ENCODE peak calls at places on chromosomes 16 and 17, in six cellular contexts. P is dorsolateral prefrontal cortex, X is lung, M is nephron progenitor cell, H is A549, O is cardiac muscle cell. Q is an unnamed sample.

GRCh38 chr16:55622930-55623561 is 32.7 kb upstream of the SLC6A2 start:
- DNase-seq in O (no peak), H (peak), M (peak), P (no peak), X (no peak), Q (no peak)

GRCh38 chr16:1899641-1900451 is 18.4 kb downstream of the HS3ST6 start:
- DNase-seq in X (peak), H (no peak), O (no peak), M (no peak), P (no peak), Q (no peak)

GRCh38 chr16:6076631-6077030 is 979.0 kb upstream of the EEF2KMT start:
- DNase-seq in P (no peak), O (no peak), M (no peak), X (no peak), H (no peak), Q (no peak)

GRCh38 chr17:309361-309888 is 43.2 kb downstream of the RPH3AL start:
- DNase-seq in X (no peak), H (peak), O (peak), M (peak), P (no peak), Q (no peak)

GRCh38 chr17:64382184-64382583 is 8.5 kb downstream of the PECAM1 start:
- DNase-seq in P (no peak), H (no peak), O (no peak), X (no peak), M (no peak), Q (no peak)

GRCh38 chr17:9346296-9346926 is 229.2 kb downstream of the STX8 start:
- DNase-seq in X (no peak), P (no peak), M (no peak), H (no peak), O (peak), Q (no peak)

GRCh38 chr16:54526916-54527315 is 240.3 kb upstream of the IRX3 start:
- DNase-seq in P (no peak), O (no peak), X (no peak), M (no peak), H (no peak), Q (no peak)

GRCh38 chr16:2715519-2715918 is 4.5 kb downstream of the PRSS27 start:
- DNase-seq in P (peak), X (peak), M (peak), O (peak), H (no peak), Q (peak)

GRCh38 chr16:74742051-74742481 is 32.6 kb downstream of the FA2H start:
- DNase-seq in H (no peak), X (no peak), M (peak), O (peak), P (no peak), Q (no peak)

GRCh38 chr17:38970128-38970527 is 2.9 kb upstream of the FBXO47 start:
- DNase-seq in P (no peak), X (no peak), H (no peak), O (no peak), M (no peak), Q (no peak)

GRCh38 chr17:33073416-33073815 is 81.8 kb downstream of the SPACA3 start:
- DNase-seq in X (no peak), H (no peak), P (no peak), M (no peak), O (no peak), Q (no peak)

GRCh38 chr16:85821441-85821901 is 22.0 kb downstream of the COX4I1 start:
- DNase-seq in P (peak), O (peak), X (peak), M (peak), H (peak), Q (peak)

GRCh38 chr16:56985962-56986360 is 3.4 kb upstream of the NLRC5 start:
- DNase-seq in P (no peak), X (no peak), H (no peak), O (no peak), M (no peak), Q (no peak)

GRCh38 chr16:13634921-13635320 is 285.0 kb upstream of the ERCC4 start:
- DNase-seq in X (no peak), H (no peak), O (no peak), P (no peak), M (no peak), Q (no peak)

GRCh38 chr17:36921131-36921851 is 16.0 kb upstream of the LHX1 start:
- DNase-seq in P (no peak), H (peak), X (no peak), M (no peak), O (peak), Q (no peak)

GRCh38 chr17:42457107-42457787 is 1.4 kb upstream of the ATP6V0A1 start:
- DNase-seq in M (no peak), P (no peak), X (no peak), O (peak), H (no peak), Q (no peak)

GRCh38 chr16:87057291-87057881 is 259.8 kb downstream of the C16orf95 start:
- DNase-seq in H (no peak), O (no peak), M (no peak), X (no peak), P (no peak), Q (no peak)

GRCh38 chr16:89071686-89072182 is 21.9 kb upstream of the ACSF3 start:
- DNase-seq in O (no peak), X (no peak), P (no peak), H (no peak), M (no peak), Q (no peak)

GRCh38 chr16:80046848-80047247 is 446.3 kb upstream of the MAF start:
- DNase-seq in O (no peak), M (no peak), X (no peak), H (no peak), P (no peak), Q (no peak)

GRCh38 chr16:27242868-27243590 is 25.5 kb downstream of the NSMCE1 start:
- DNase-seq in H (peak), X (no peak), M (peak), P (no peak), O (peak), Q (peak)

GRCh38 chr17:205176-205538 is 23.7 kb upstream of the DOC2B start:
- DNase-seq in H (no peak), M (no peak), O (no peak), P (no peak), X (no peak), Q (no peak)

GRCh38 chr17:76812968-76813367 is 55.2 kb upstream of the MGAT5B start:
- DNase-seq in O (no peak), P (no peak), M (no peak), X (no peak), H (no peak), Q (no peak)

GRCh38 chr17:41404024-41404651 is 6.7 kb upstream of the KRT31 start:
- DNase-seq in H (peak), M (no peak), X (no peak), O (peak), P (no peak), Q (peak)

GRCh38 chr16:31177136-31177535 is 2.8 kb upstream of the FUS start:
- DNase-seq in P (no peak), H (no peak), X (peak), M (no peak), O (no peak), Q (no peak)

GRCh38 chr16:55615071-55615470 is 40.7 kb upstream of the SLC6A2 start:
- DNase-seq in O (no peak), X (no peak), P (no peak), M (no peak), H (no peak), Q (no peak)

GRCh38 chr16:4525634-4526277 is 12.8 kb downstream of the CDIP1 start:
- DNase-seq in P (no peak), X (no peak), O (no peak), H (no peak), M (no peak), Q (no peak)

GRCh38 chr17:35944151-35944550 is 638 bp upstream of the LYZL6 start:
- DNase-seq in X (no peak), H (no peak), M (no peak), P (no peak), O (no peak), Q (no peak)

GRCh38 chr17:58284613-58285421 is 4.1 kb upstream of the MPO start:
- DNase-seq in M (no peak), H (no peak), P (no peak), O (peak), X (no peak), Q (no peak)

DNA sequence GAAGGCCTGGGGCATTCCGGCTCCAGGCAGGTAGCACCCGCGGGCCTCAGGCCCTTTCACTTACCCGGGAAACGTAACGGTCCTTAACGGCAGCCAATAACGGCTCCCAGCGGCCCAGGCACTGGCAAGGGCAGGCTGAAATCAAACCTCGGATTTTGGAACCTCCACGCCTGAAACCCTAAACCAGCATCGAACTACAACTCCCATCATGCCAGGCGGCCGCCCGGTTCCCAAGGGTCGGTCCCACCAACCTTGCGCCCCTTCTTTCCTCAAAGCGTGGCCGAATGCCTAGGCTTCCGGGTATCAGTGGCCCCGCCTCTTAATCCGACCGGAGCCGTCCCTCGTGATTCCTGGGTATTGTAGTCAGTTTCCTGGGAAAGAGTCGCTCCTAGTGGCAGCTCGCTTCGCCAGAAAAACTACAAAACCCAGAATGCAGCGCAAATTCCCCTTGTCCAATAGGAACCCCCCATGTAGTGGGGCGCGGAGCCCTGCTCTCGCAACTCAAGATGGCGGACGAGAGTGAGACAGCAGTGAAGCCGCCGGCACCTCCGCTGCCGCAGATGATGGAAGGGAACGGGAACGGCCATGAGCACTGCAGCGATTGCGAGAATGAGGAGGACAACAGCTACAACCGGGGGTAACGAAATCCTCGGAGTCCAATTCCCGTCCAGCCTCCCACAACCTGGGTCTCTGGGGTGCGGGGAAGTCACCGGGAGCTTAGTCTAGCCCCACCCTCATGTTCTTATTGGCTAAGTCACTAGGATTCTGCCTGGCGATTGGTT is at the start of gene NMT1:
- DNase-seq in P (peak), M (peak), H (peak), O (peak), X (peak), Q (peak)
- TF ChIP-seq CTCF in P (no peak), M (no peak), H (no peak), O (no peak), X (no peak), Q (no peak)

GRCh38 chr17:49229805-49230600 is 584 bp downstream of the PHOSPHO1 start:
- DNase-seq in X (no peak), H (no peak), M (peak), P (no peak), O (no peak), Q (no peak)
- TF ChIP-seq CTCF in X (no peak), H (no peak), M (no peak), P (no peak), O (no peak), Q (no peak)

DNA sequence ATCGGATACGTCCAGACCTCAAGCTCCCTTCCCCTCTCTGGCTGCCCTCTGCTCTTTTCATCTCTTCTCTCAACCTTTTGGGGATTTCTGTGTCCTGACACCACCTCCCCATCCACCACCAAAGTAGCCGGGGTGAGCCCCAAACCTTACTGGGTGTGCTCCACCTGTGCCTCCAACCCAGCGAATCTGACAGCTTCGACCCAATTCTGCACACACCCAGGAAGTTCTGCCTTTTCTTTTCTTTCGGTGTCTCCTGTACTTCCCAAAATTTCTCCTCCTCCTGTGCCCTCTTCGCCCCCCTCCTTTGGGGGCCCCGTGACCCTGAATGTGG is 562 bp downstream of the KCTD11 start:
- DNase-seq in X (no peak), O (no peak), M (no peak), H (no peak), P (no peak), Q (no peak)
- TF ChIP-seq CTCF in X (no peak), O (no peak), M (no peak), H (no peak), P (no peak), Q (no peak)

GRCh38 chr17:81536299-81537290 is 8.4 kb downstream of the FSCN2 start:
- DNase-seq in H (no peak), O (peak), X (no peak), P (no peak), M (no peak), Q (no peak)

GRCh38 chr17:81538651-81539570 is 10.7 kb downstream of the FSCN2 start:
- DNase-seq in H (no peak), O (no peak), M (no peak), P (no peak), X (no peak), Q (no peak)

GRCh38 chr17:81539571-81539900 is 11.4 kb downstream of the FSCN2 start:
- DNase-seq in M (no peak), H (no peak), P (no peak), X (no peak), O (no peak), Q (no peak)

GRCh38 chr17:81537343-81537855 is 9.2 kb downstream of the FSCN2 start:
- DNase-seq in P (no peak), X (no peak), H (peak), M (peak), O (peak), Q (no peak)

GRCh38 chr17:81537856-81538555 is 9.8 kb downstream of the FSCN2 start:
- DNase-seq in O (no peak), P (no peak), H (no peak), X (no peak), M (no peak), Q (no peak)
- TF ChIP-seq CTCF in O (no peak), P (no peak), H (no peak), X (no peak), M (no peak), Q (peak)

DNA sequence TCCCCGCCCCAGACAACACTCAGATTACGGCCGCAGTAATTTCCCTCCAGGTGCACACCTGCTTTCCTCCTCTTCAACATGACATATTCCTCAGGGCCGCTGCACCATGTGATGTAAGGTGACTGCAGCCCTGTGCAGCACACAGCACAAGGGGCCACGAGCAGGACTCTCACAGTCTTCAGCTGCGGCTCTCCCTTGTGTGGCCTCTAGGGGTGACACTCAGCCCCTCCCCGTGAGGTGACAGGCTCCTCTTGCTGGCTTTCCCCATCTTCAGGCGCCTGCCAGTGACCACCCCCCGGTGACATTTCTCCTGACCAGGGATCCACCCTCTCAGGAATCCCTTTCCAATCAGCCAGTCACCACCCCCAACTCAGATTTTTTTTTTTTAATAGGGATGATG is 31.3 kb upstream of the ABCC3 start:
- DNase-seq in X (no peak), M (no peak), P (no peak), H (peak), O (no peak), Q (no peak)
- TF ChIP-seq CTCF in X (no peak), M (peak), P (no peak), H (no peak), O (no peak), Q (no peak)

DNA sequence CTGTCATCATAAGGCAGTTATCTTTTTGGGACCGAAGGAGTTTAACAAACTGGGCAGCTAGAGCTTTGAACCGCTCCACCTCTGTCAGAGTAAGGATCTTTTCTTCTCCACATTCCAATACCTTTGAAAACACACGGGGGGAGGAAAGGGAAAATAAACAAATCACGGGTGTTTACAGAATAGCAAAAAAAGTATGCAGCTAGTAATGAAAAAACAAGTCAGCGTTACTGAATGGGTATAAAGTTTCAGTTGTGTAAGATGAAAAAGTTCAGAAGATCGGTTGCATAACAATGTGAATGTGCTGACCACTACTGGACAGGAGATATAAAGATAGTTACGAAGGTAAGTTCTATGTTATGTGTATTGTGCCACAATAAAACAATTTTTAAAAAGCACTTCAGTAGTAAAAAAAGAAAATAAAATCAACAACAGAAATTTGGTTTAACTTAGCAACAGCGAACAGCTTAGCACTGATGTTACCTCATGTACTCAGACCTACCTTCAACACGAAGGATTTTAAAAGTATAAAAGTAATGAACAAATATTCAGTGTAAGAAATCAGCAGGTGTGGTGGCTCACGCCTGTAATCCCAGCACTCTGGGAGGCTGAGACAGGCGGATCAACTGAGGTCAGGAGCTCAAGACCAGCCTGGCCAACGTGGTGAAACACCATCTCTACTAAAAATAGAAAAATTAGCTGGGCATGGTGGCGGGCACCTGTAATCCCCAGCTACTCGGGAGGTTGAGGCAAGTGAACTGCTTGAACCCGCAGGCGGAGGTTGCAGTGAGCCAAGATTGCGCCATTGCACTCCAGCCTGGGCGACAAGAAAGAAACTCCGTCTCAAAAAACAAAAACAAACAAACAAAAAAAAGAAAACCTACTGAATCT is 34.3 kb downstream of the MARF1 start:
- DNase-seq in H (no peak), M (no peak), X (no peak), O (peak), P (no peak), Q (no peak)
- TF ChIP-seq CTCF in H (peak), M (no peak), X (no peak), O (peak), P (no peak), Q (no peak)

GRCh38 chr17:71118039-71118438 is 948.7 kb downstream of the KCNJ2 start:
- DNase-seq in O (no peak), H (peak), X (no peak), M (no peak), P (no peak), Q (no peak)
- TF ChIP-seq CTCF in O (peak), H (peak), X (no peak), M (peak), P (no peak), Q (no peak)